ENCODE peak calls at places on chromosomes 13 and 19, in ten cellular contexts. K is H9; L is midbrain; B is immature natural killer cell; W is stimulated activated CD4-positive, alpha-beta T cell treated with anti-CD3 and anti-CD28 coated beads, Interleukin-12 subunit alpha, Interleukin-12 subunit beta, amount 100 ng/mL, for 24 hours; D is left ventricle myocardium inferior; S is occipital lobe; C is posterior cingulate gyrus; G is Kasumi-1; N is ACHN. I is an unnamed sample.

GRCh38 chr19:55683449-55684261 is 8.6 kb downstream of the EPN1 start:
- DNase-seq in K (no peak), L (no peak), B (no peak), W (no peak), D (no peak), S (no peak), C (no peak), G (no peak), N (no peak), I (no peak)

GRCh38 chr13:110431851-110432294 is 124.8 kb downstream of the COL4A2 start:
- DNase-seq in K (no peak), L (no peak), B (no peak), W (no peak), D (peak), S (no peak), C (no peak), G (no peak), N (no peak), I (no peak)

GRCh38 chr19:28294395-28294794 is 918.6 kb downstream of the UQCRFS1 start:
- DNase-seq in K (no peak), L (no peak), B (no peak), W (no peak), D (no peak), S (no peak), C (no peak), G (no peak), N (no peak), I (peak)

GRCh38 chr13:39970177-39970846 is 314.9 kb downstream of the COG6 start:
- DNase-seq in K (no peak), L (no peak), B (no peak), W (no peak), D (no peak), S (no peak), C (no peak), G (no peak), N (no peak), I (no peak)

GRCh38 chr13:45456196-45456972 is 8.4 kb upstream of the COG3 start:
- DNase-seq in K (no peak), L (no peak), B (no peak), W (no peak), D (no peak), S (no peak), C (no peak), G (no peak), N (no peak), I (no peak)

GRCh38 chr19:14544047-14544446 is 14.7 kb downstream of the TECR start:
- DNase-seq in K (no peak), L (no peak), B (no peak), W (no peak), D (no peak), S (no peak), C (no peak), G (no peak), N (no peak), I (peak)

GRCh38 chr19:47609885-47610545 is 1.1 kb downstream of the BICRA start:
- DNase-seq in K (peak), L (peak), B (peak), W (no peak), D (peak), S (peak), C (peak), G (peak), N (peak), I (peak)

GRCh38 chr19:40739030-40739839 is 11.0 kb downstream of the ACTMAP start:
- DNase-seq in K (no peak), L (no peak), B (no peak), W (no peak), D (no peak), S (no peak), C (no peak), G (no peak), N (no peak), I (no peak)

GRCh38 chr13:70623260-70623659 is 515.0 kb upstream of the KLHL1 start:
- DNase-seq in K (no peak), L (no peak), B (no peak), W (no peak), D (no peak), S (no peak), C (no peak), G (peak), N (peak), I (no peak)

GRCh38 chr19:38228491-38229439 is 4.7 kb upstream of the DPF1 start:
- DNase-seq in K (peak), L (peak), B (no peak), W (no peak), D (no peak), S (peak), C (peak), G (no peak), N (no peak), I (no peak)

GRCh38 chr13:89925107-89925506 is 1422.4 kb upstream of the MIR17HG start:
- DNase-seq in K (no peak), L (peak), B (no peak), W (no peak), D (no peak), S (no peak), C (no peak), G (peak), N (peak), I (no peak)

GRCh38 chr13:78680611-78681010 is 21.7 kb upstream of the OBI1 start:
- DNase-seq in K (no peak), L (no peak), B (no peak), W (no peak), D (no peak), S (no peak), C (no peak), G (no peak), N (no peak), I (no peak)

GRCh38 chr13:44045179-44045562 is 165.5 kb downstream of the LACC1 start:
- DNase-seq in K (no peak), L (peak), B (no peak), W (no peak), D (no peak), S (peak), C (peak), G (no peak), N (no peak), I (peak)

GRCh38 chr19:16739546-16739945 is 19.9 kb downstream of the NWD1 start:
- DNase-seq in K (peak), L (no peak), B (no peak), W (no peak), D (no peak), S (no peak), C (no peak), G (no peak), N (no peak), I (no peak)

GRCh38 chr19:33906578-33907335 is 110.1 kb downstream of the KCTD15 start:
- DNase-seq in K (peak), L (no peak), B (no peak), W (no peak), D (peak), S (no peak), C (no peak), G (no peak), N (no peak), I (no peak)

GRCh38 chr19:2532252-2533071 is 56.5 kb downstream of the GADD45B start:
- DNase-seq in K (no peak), L (no peak), B (no peak), W (no peak), D (no peak), S (no peak), C (no peak), G (no peak), N (no peak), I (no peak)

GRCh38 chr13:52787212-52787611 is 47.6 kb upstream of the CNMD start:
- DNase-seq in K (no peak), L (no peak), B (no peak), W (no peak), D (no peak), S (no peak), C (no peak), G (no peak), N (no peak), I (peak)

GRCh38 chr19:800360-801029 is 3.2 kb downstream of the PTBP1 start:
- DNase-seq in K (no peak), L (no peak), B (no peak), W (no peak), D (no peak), S (no peak), C (no peak), G (no peak), N (no peak), I (no peak)

GRCh38 chr19:43759515-43759914 is 4.8 kb upstream of the SMG9 start:
- DNase-seq in K (no peak), L (no peak), B (no peak), W (no peak), D (no peak), S (no peak), C (no peak), G (peak), N (peak), I (no peak)

GRCh38 chr19:6047741-6048231 is 62.5 kb downstream of the RFX2 start:
- DNase-seq in K (peak), L (peak), B (no peak), W (no peak), D (no peak), S (no peak), C (no peak), G (peak), N (peak), I (no peak)

GRCh38 chr13:43664700-43665191 is 122.0 kb downstream of the ENOX1 start:
- DNase-seq in K (no peak), L (no peak), B (no peak), W (no peak), D (peak), S (no peak), C (peak), G (no peak), N (peak), I (no peak)

GRCh38 chr13:67880916-67881315 is 650.8 kb upstream of the PCDH9 start:
- DNase-seq in K (no peak), L (no peak), B (no peak), W (no peak), D (no peak), S (no peak), C (no peak), G (no peak), N (no peak), I (no peak)

GRCh38 chr13:73299787-73300186 is 241.0 kb downstream of the KLF5 start:
- DNase-seq in K (no peak), L (no peak), B (no peak), W (no peak), D (no peak), S (no peak), C (no peak), G (no peak), N (no peak), I (no peak)

I was measured in C1 segment of cervical spinal cord.